ENCODE peak calls at places on chromosome 10, in eight cellular contexts. P is A549, G is GM13977, S is progenitor cell of endocrine pancreas, B is mammary epithelial cell, D is osteocyte, E is nephron progenitor cell, C is tibial artery. Q is an unnamed sample.

GRCh38 chr10:132904169-132904813 is 38.1 kb downstream of the CFAP46 start:
- DNase-seq in P (peak), G (peak), S (peak), B (peak), D (no peak), E (peak), C (peak), Q (peak)

GRCh38 chr10:3542185-3542611 is 242.8 kb downstream of the KLF6 start:
- DNase-seq in P (no peak), G (no peak), S (no peak), B (peak), D (no peak), E (no peak), C (no peak), Q (no peak)

GRCh38 chr10:52486840-52487611 is 172.9 kb downstream of the DKK1 start:
- DNase-seq in P (peak), G (no peak), S (no peak), B (peak), D (no peak), E (no peak), C (no peak), Q (no peak)

GRCh38 chr10:111107846-111108245 is 31.0 kb downstream of the ADRA2A start:
- DNase-seq in P (no peak), G (no peak), S (no peak), B (no peak), D (no peak), E (no peak), C (no peak), Q (no peak)

GRCh38 chr10:95273393-95274312 is 17.1 kb downstream of the PDLIM1 start:
- DNase-seq in P (peak), G (no peak), S (no peak), B (peak), D (no peak), E (no peak), C (peak), Q (no peak)

GRCh38 chr10:1400129-1400865 is 337.0 kb downstream of the ADARB2 start:
- DNase-seq in P (no peak), G (no peak), S (no peak), B (no peak), D (peak), E (no peak), C (no peak), Q (no peak)

GRCh38 chr10:107631876-107632275 is 467.4 kb upstream of the SORCS1 start:
- DNase-seq in P (no peak), G (no peak), S (no peak), B (no peak), D (no peak), E (no peak), C (no peak), Q (no peak)

GRCh38 chr10:128137877-128138276 is 11.7 kb upstream of the MKI67 start:
- DNase-seq in P (no peak), G (no peak), S (no peak), B (no peak), D (no peak), E (no peak), C (no peak), Q (no peak)

GRCh38 chr10:49562893-49563292 is 24.0 kb upstream of the ERCC6 start:
- DNase-seq in P (no peak), G (no peak), S (no peak), B (no peak), D (no peak), E (no peak), C (no peak), Q (no peak)

GRCh38 chr10:132696728-132697567 is 89.0 kb downstream of the NKX6-2 start:
- DNase-seq in P (no peak), G (no peak), S (no peak), B (no peak), D (no peak), E (no peak), C (peak), Q (no peak)

GRCh38 chr10:119620241-119620753 is 23.5 kb upstream of the TIAL1 start:
- DNase-seq in P (no peak), G (no peak), S (no peak), B (peak), D (no peak), E (no peak), C (no peak), Q (no peak)

GRCh38 chr10:102384053-102384452 is 11.5 kb upstream of the NFKB2 start:
- DNase-seq in P (no peak), G (no peak), S (no peak), B (no peak), D (no peak), E (no peak), C (no peak), Q (no peak)

GRCh38 chr10:123622381-123622780 is 43.8 kb upstream of the GPR26 start:
- DNase-seq in P (no peak), G (no peak), S (no peak), B (no peak), D (no peak), E (no peak), C (no peak), Q (no peak)

GRCh38 chr10:14787938-14788337 is 13.2 kb upstream of the FAM107B start:
- DNase-seq in P (no peak), G (no peak), S (no peak), B (no peak), D (no peak), E (no peak), C (no peak), Q (no peak)

GRCh38 chr10:24680647-24681475 is 42.8 kb downstream of the ARHGAP21 start:
- DNase-seq in P (no peak), G (no peak), S (no peak), B (no peak), D (no peak), E (no peak), C (no peak), Q (no peak)

GRCh38 chr10:82811621-82812020 is 936.6 kb downstream of the NRG3 start:
- DNase-seq in P (no peak), G (no peak), S (no peak), B (peak), D (no peak), E (peak), C (no peak), Q (peak)

GRCh38 chr10:13787015-13787421 is 200.3 kb downstream of the PRPF18 start:
- DNase-seq in P (no peak), G (peak), S (no peak), B (peak), D (no peak), E (no peak), C (no peak), Q (peak)

GRCh38 chr10:34731885-34732701 is 83.0 kb downstream of the PARD3 start:
- DNase-seq in P (no peak), G (no peak), S (no peak), B (peak), D (no peak), E (no peak), C (no peak), Q (no peak)

GRCh38 chr10:125262414-125262813 is 102.1 kb upstream of the CTBP2 start:
- DNase-seq in P (no peak), G (no peak), S (no peak), B (no peak), D (no peak), E (no peak), C (no peak), Q (no peak)

GRCh38 chr10:50740351-50740688 is 584 bp downstream of the ASAH2B start:
- DNase-seq in P (peak), G (no peak), S (no peak), B (peak), D (no peak), E (no peak), C (no peak), Q (no peak)

GRCh38 chr10:81920213-81920829 is 45.3 kb downstream of the NRG3 start:
- DNase-seq in P (peak), G (peak), S (no peak), B (no peak), D (no peak), E (peak), C (no peak), Q (peak)

GRCh38 chr10:6039711-6040110 is 22.5 kb downstream of the IL2RA start:
- DNase-seq in P (no peak), G (no peak), S (no peak), B (no peak), D (peak), E (no peak), C (no peak), Q (no peak)

GRCh38 chr10:123642293-123642692 is 23.9 kb upstream of the GPR26 start:
- DNase-seq in P (no peak), G (no peak), S (no peak), B (no peak), D (peak), E (no peak), C (no peak), Q (no peak)

GRCh38 chr10:102467318-102467717 is 16.0 kb upstream of the C10orf95 start:
- DNase-seq in P (no peak), G (no peak), S (no peak), B (no peak), D (no peak), E (no peak), C (no peak), Q (no peak)

GRCh38 chr10:21364196-21365114 is 161.0 kb downstream of the SKIDA1 start:
- DNase-seq in P (peak), G (no peak), S (no peak), B (peak), D (no peak), E (peak), C (no peak), Q (peak)

GRCh38 chr10:2081501-2081900 is 344.2 kb upstream of the ADARB2 start:
- DNase-seq in P (no peak), G (no peak), S (no peak), B (no peak), D (no peak), E (no peak), C (no peak), Q (peak)

GRCh38 chr10:124916098-124916584 is 25.8 kb upstream of the ZRANB1 start:
- DNase-seq in P (peak), G (no peak), S (no peak), B (no peak), D (no peak), E (peak), C (no peak), Q (no peak)

GRCh38 chr10:1187151-1187854 is 131.1 kb downstream of the WDR37 start:
- DNase-seq in P (no peak), G (no peak), S (no peak), B (peak), D (no peak), E (no peak), C (no peak), Q (no peak)

GRCh38 chr10:57694956-57695605 is 572.6 kb downstream of the IPMK start:
- DNase-seq in P (no peak), G (no peak), S (no peak), B (peak), D (no peak), E (no peak), C (no peak), Q (no peak)

GRCh38 chr10:32379950-32380547 is 33.1 kb upstream of the EPC1 start:
- DNase-seq in P (no peak), G (no peak), S (no peak), B (no peak), D (no peak), E (peak), C (no peak), Q (no peak)

GRCh38 chr10:122407375-122408125 is 33.0 kb downstream of the PLEKHA1 start:
- DNase-seq in P (no peak), G (no peak), S (no peak), B (peak), D (no peak), E (no peak), C (peak), Q (no peak)

GRCh38 chr10:123354521-123354920 is 200.3 kb downstream of the BUB3 start:
- DNase-seq in P (no peak), G (no peak), S (no peak), B (peak), D (no peak), E (no peak), C (no peak), Q (no peak)

GRCh38 chr10:77259475-77259874 is 378.1 kb downstream of the KCNMA1 start:
- DNase-seq in P (no peak), G (no peak), S (no peak), B (no peak), D (no peak), E (no peak), C (no peak), Q (no peak)

DNA sequence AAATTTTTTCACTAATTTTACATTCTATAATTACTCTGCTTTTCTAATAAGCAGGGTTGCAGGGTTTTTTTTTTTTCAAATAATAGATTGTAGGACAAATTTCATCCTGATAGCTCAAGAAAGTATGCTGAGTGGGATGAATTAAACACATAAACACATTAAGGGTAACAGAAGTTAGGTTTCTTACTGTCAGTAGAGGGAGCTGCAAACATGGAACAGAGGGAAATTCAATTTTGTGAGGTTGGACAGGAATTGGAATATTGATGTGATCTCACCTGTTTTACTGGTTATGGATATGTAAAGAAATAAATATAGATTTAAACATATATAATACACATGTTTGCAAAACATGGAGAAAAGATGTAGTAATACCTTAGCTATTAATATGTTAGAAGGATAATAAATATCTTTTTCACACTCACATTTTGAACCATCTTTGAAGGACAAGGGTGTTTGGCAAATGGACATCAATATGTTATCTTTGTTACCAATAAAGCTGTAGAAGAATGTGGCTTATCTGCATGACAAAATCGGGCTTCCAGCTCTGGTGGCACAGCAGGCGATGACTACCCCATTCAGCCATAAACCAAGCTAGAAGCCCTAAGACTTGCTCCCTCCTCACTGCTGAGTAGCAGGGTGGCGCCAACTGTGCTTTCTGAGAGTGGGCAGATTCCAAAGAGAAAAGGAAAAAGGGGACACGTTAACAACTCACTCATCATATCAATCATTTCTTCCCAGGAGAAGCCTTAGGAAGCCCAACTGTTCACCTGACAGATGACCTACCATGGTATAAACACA is 1257.4 kb downstream of the GATA3 start:
- DNase-seq in P (no peak), G (no peak), S (no peak), B (no peak), D (no peak), E (no peak), C (no peak), Q (no peak)
- TF ChIP-seq CTCF in P (peak), G (no peak), S (peak), B (no peak), D (peak), E (peak), C (no peak), Q (peak)

GRCh38 chr10:114060456-114060855 is 16.8 kb downstream of the ADRB1 start:
- DNase-seq in P (no peak), G (no peak), S (no peak), B (no peak), D (no peak), E (no peak), C (no peak), Q (no peak)
- TF ChIP-seq CTCF in P (no peak), G (no peak), S (no peak), B (no peak), D (no peak), E (no peak), C (no peak), Q (no peak)

GRCh38 chr10:36703179-36703578 is 422.2 kb upstream of the ANKRD30A start:
- DNase-seq in P (no peak), G (no peak), S (no peak), B (no peak), D (no peak), E (no peak), C (no peak), Q (no peak)
- TF ChIP-seq CTCF in P (no peak), G (no peak), S (no peak), B (no peak), D (no peak), E (no peak), C (no peak), Q (no peak)

DNA sequence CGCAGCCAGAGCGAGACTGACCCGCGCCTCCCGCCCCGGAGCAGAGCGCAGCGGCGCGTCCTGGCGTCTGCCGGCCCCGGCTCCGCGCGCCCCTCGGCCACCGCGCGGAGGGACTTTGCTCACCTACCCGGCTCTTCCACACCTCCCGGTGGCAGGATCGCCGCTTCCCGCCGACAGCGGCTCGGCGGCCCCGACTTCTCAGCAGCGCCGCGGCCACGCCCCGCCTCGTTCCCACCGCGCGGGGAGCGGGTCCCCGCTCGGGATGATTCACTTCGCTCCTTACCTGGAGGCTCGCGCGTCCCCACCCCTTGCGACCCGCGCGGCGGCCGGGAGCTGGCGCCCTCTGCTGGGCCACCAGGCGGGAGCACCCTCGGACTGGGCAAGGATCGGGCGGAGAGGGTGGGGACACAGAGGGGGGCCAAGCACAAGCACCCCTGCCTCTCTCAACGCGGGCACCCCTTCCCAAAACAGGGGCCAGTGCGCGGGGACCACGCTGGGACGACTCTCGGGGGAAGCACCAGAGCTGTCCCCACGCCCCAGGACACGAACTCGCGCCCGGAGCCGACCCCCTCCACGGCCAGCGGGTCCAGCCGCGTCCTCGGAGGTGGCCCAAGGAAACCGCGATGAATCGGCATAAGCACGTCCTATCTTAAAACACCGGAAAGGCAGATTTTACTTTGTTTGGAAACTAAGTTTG is 101.0 kb upstream of the SVIL start:
- DNase-seq in P (peak), G (peak), S (peak), B (peak), D (peak), E (peak), C (peak), Q (peak)
- TF ChIP-seq CTCF in P (peak), G (peak), S (peak), B (peak), D (peak), E (peak), C (peak), Q (peak)

GRCh38 chr10:120970595-120971529 is 119.7 kb downstream of the WDR11 start:
- DNase-seq in P (no peak), G (no peak), S (no peak), B (no peak), D (peak), E (no peak), C (no peak), Q (no peak)
- TF ChIP-seq CTCF in P (no peak), G (no peak), S (no peak), B (no peak), D (no peak), E (no peak), C (no peak), Q (no peak)

DNA sequence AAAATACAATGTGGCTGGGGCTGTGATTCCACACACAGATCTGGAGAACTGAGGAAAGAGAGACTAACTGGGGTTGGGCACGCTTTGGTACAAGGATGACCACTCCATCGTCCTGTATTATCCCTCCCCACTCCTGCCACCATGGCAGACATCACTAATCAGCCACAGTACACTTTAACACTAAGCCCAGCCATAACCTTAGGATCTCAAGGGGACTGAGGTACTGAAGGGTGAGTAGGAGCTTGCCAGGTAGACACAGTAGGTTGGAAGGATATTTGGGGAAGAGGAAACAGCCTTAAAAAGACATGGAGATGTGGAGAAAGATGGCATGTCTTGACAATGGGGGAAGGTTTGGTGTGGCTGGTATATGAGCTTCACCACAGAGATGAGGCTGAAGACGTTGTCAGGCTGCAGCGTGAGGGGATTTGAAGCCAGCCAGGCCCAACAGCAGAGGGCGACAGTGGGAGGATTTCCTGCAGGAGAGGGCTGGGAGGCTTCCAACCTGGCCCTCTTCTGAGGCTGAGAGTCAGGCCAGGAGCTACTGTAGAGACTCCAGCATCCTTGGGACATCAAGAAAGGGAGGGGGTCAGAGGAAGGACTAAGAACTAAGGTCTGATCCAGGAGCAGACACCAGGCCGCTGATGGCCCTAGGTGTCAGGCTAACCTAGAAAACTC is 58.6 kb upstream of the COL13A1 start:
- DNase-seq in P (no peak), G (no peak), S (peak), B (no peak), D (no peak), E (peak), C (no peak), Q (peak)
- TF ChIP-seq CTCF in P (peak), G (peak), S (peak), B (peak), D (peak), E (peak), C (peak), Q (peak)

GRCh38 chr10:44044549-44044948 is 340.3 kb downstream of the CXCL12 start:
- DNase-seq in P (no peak), G (no peak), S (no peak), B (no peak), D (no peak), E (no peak), C (no peak), Q (no peak)

GRCh38 chr10:44045020-44045419 is 339.9 kb downstream of the CXCL12 start:
- DNase-seq in P (no peak), G (no peak), S (no peak), B (no peak), D (no peak), E (no peak), C (no peak), Q (no peak)

GRCh38 chr10:44046605-44047004 is 338.3 kb downstream of the CXCL12 start:
- DNase-seq in P (no peak), G (no peak), S (no peak), B (peak), D (no peak), E (no peak), C (no peak), Q (no peak)

GRCh38 chr10:44049301-44050015 is 335.4 kb downstream of the CXCL12 start:
- DNase-seq in P (no peak), G (no peak), S (no peak), B (no peak), D (no peak), E (no peak), C (no peak), Q (no peak)

GRCh38 chr10:44047361-44047760 is 337.5 kb downstream of the CXCL12 start:
- DNase-seq in P (no peak), G (no peak), S (no peak), B (no peak), D (no peak), E (peak), C (no peak), Q (no peak)
- TF ChIP-seq CTCF in P (no peak), G (no peak), S (no peak), B (no peak), D (no peak), E (no peak), C (no peak), Q (no peak)

Q was measured in endothelial cell.